ENCODE peak calls at places on chromosomes 5 and 9, in nine cellular contexts. T, O, W, P, M, L, R, B and I are unnamed samples.

GRCh38 chr9:112224401-112225289 is 49.5 kb upstream of the SUSD1 start:
- DNase-seq in P (no peak), O (no peak), W (no peak), R (no peak), L (no peak), B (no peak), T (no peak), M (no peak), I (no peak)

GRCh38 chr5:127186657-127187056 is 103.9 kb upstream of the MEGF10 start:
- DNase-seq in L (no peak), B (no peak), M (no peak), R (no peak), W (no peak), P (no peak), T (no peak), O (no peak), I (no peak)

GRCh38 chr5:119105971-119106370 is 35.1 kb downstream of the DMXL1 start:
- DNase-seq in R (no peak), O (no peak), P (no peak), L (no peak), M (peak), B (no peak), T (no peak), W (peak), I (peak)

GRCh38 chr5:179700401-179700918 is 1.7 kb downstream of the CANX start:
- DNase-seq in T (no peak), M (peak), L (no peak), R (no peak), W (no peak), B (no peak), O (no peak), P (peak), I (peak)

GRCh38 chr9:83596899-83597504 is 25.9 kb upstream of the IDNK start:
- DNase-seq in B (peak), P (peak), O (peak), L (peak), R (peak), W (peak), T (no peak), M (peak), I (no peak)

GRCh38 chr5:51404256-51404655 is 21.0 kb downstream of the ISL1 start:
- DNase-seq in M (no peak), P (no peak), O (no peak), W (no peak), B (no peak), T (no peak), R (no peak), L (no peak), I (no peak)

GRCh38 chr5:32329395-32329834 is 16.7 kb upstream of the MTMR12 start:
- DNase-seq in L (peak), R (peak), P (peak), O (peak), B (peak), W (peak), T (peak), M (peak), I (peak)

GRCh38 chr5:7494446-7495132 is 98.7 kb downstream of the ADCY2 start:
- DNase-seq in P (no peak), T (no peak), W (no peak), R (no peak), M (no peak), B (no peak), L (no peak), O (no peak), I (no peak)

GRCh38 chr5:119274767-119275130 is 81.1 kb upstream of the TNFAIP8 start:
- DNase-seq in B (peak), M (no peak), W (no peak), R (no peak), T (no peak), O (no peak), L (no peak), P (peak), I (no peak)

GRCh38 chr9:21504113-21504512 is 22.0 kb upstream of the IFNE start:
- DNase-seq in B (no peak), T (no peak), L (no peak), W (no peak), R (no peak), O (no peak), P (no peak), M (no peak), I (no peak)